ENCODE peak calls at places on chromosomes 4 and X, in four cellular contexts. J, P, T and Y are unnamed samples.

GRCh38 chrX:107710617-107711391 is 64.8 kb downstream of the TSC22D3 start:
- DNase-seq in J (peak; percentile 60), P (peak; percentile 93), T (peak; percentile 88), Y (no peak)

GRCh38 chrX:57752866-57753265 is 72.8 kb upstream of the NLRP2B start:
- DNase-seq in J (no peak), P (no peak), T (no peak), Y (no peak)

GRCh38 chr4:36771411-36772153 is 473.0 kb upstream of the NWD2 start:
- DNase-seq in J (no peak), P (no peak), T (no peak), Y (no peak)

GRCh38 chrX:148774276-148774675 is 273.9 kb downstream of the AFF2 start:
- DNase-seq in J (no peak), P (no peak), T (no peak), Y (no peak)

GRCh38 chrX:116198810-116199209 is 28.3 kb downstream of the AGTR2 start:
- DNase-seq in J (no peak), P (no peak), T (no peak), Y (no peak)

GRCh38 chr4:87543835-87544461 is 14.8 kb upstream of the SPARCL1 start:
- DNase-seq in J (peak; percentile 48), P (peak; percentile 58), T (peak; percentile 49), Y (no peak)

GRCh38 chr4:152454398-152455011 is 81.4 kb downstream of the FBXW7 start:
- DNase-seq in J (no peak), P (peak; percentile 19), T (peak; percentile 24), Y (no peak)

GRCh38 chr4:27210874-27211428 is 350.3 kb downstream of the STIM2 start:
- DNase-seq in J (no peak), P (no peak), T (no peak), Y (no peak)

GRCh38 chrX:1134976-1135375 is 77.5 kb downstream of the CRLF2 start:
- DNase-seq in J (no peak), P (no peak), T (no peak), Y (no peak)

GRCh38 chr4:97235516-97235915 is 907.8 kb downstream of the STPG2 start:
- DNase-seq in J (no peak), P (no peak), T (no peak), Y (no peak)

GRCh38 chrX:148043456-148043855 is 62.3 kb downstream of the FMR1NB start:
- DNase-seq in J (no peak), P (peak; percentile 56), T (peak; percentile 60), Y (no peak)

GRCh38 chrX:11257711-11258110 is 35.5 kb upstream of the AMELX start:
- DNase-seq in J (no peak), P (no peak), T (no peak), Y (no peak)

GRCh38 chr4:88138561-88138960 is 19.9 kb downstream of the ABCG2 start:
- DNase-seq in J (no peak), P (peak; percentile 83), T (peak; percentile 52), Y (no peak)

GRCh38 chr4:106365613-106366012 is 3.0 kb downstream of the GIMD1 start:
- DNase-seq in J (no peak), P (peak; percentile 96), T (peak; percentile 82), Y (no peak)

GRCh38 chr4:126395661-126396060 is 1080.9 kb downstream of the FAT4 start:
- DNase-seq in J (no peak), P (peak; percentile 45), T (peak; percentile 55), Y (no peak)

GRCh38 chr4:87251104-87251503 is 30.7 kb upstream of the KLHL8 start:
- DNase-seq in J (peak; percentile 24), P (peak; percentile 14), T (no peak), Y (no peak)

GRCh38 chrX:113384628-113385027 is 544.0 kb upstream of the AMOT start:
- DNase-seq in J (peak; percentile 20), P (peak; percentile 90), T (peak; percentile 35), Y (peak; percentile 3)

GRCh38 chr4:15717647-15718416 is 15.0 kb downstream of the BST1 start:
- DNase-seq in J (no peak), P (no peak), T (no peak), Y (no peak)

GRCh38 chrX:5650904-5651303 is 577.8 kb downstream of the NLGN4X start:
- DNase-seq in J (no peak), P (no peak), T (no peak), Y (no peak)

GRCh38 chrX:153763989-153764755 is at the start of gene PLXNB3:
- DNase-seq in J (peak; percentile 62), P (peak; percentile 55), T (peak; percentile 76), Y (peak; percentile 33)

GRCh38 chr4:122152699-122153328 is 683 bp downstream of the BLTP1 start:
- DNase-seq in J (peak; percentile 13), P (peak; percentile 36), T (peak; percentile 32), Y (no peak)

GRCh38 chr4:81724925-81725329 is 253.2 kb upstream of the RASGEF1B start:
- DNase-seq in J (peak; percentile 44), P (no peak), T (peak; percentile 57), Y (no peak)

GRCh38 chr4:8435656-8436121 is 4.8 kb downstream of the ACOX3 start:
- DNase-seq in J (no peak), P (no peak), T (peak; percentile 32), Y (no peak)
- H3K4me3 ChIP-seq in J (peak overlapping the region; percentile 38), P (peak overlapping the region; percentile 32), T (peak overlapping the region; percentile 35), Y (peak overlapping the region; percentile 17)

DNA sequence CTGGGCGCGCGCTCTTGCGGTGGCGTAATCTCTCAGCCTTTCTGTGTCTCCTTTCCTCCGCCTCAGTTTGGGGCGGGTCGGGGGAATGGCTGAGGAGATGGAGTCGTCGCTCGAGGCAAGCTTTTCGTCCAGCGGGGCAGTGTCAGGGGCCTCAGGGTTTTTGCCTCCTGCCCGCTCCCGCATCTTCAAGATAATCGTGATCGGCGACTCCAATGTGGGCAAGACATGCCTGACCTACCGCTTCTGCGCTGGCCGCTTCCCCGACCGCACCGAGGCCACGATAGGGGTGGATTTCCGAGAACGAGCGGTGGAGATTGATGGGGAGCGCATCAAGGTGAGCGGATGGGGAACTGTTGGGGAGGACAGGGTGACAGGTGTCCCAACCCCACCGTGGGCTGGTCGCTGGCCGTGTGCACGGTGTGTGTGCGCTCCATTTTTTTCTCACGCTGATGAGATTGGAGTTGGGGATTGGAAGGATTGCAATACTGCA is at the start of gene RAB33B:
- DNase-seq in J (no peak), P (peak; percentile 89), T (no peak), Y (peak; percentile 60)
- H3K4me1 ChIP-seq in J (peaks cover 35% of the 10 kb centered on the region), P (peaks cover 10% of the 10 kb centered on the region), T (peaks cover 17% of the 10 kb centered on the region), Y (peaks cover 37% of the 10 kb centered on the region)

DNA sequence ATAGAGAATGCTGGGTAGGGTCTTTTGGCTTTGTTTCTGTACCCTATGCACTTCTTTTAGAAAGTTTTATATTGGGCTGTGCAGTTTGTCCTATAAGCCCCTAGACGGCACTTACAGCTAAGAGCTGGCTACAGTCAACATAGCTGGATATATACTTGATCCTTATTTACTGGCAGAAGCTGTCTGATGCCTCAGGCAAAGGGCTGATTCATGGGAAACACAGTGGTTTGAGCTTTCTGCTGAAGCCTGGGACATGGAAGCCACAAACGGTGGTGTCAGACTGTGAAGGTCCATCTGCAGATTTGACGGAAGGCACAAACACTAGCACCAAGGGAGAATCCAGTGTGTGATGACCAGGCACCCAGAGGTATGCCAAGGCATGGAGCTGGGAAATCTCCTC is 608.4 kb downstream of the ANKRD50 start:
- DNase-seq in J (no peak), P (no peak), T (peak; percentile 48), Y (no peak)
- H3K27ac ChIP-seq in J (no peak overlapping the region), P (no peak overlapping the region), T (no peak overlapping the region), Y (no peak overlapping the region)

GRCh38 chr4:187602339-187603092 is 393.1 kb upstream of the ZFP42 start:
- DNase-seq in J (no peak), P (peak; percentile 89), T (peak; percentile 12), Y (no peak)
- H3K4me3 ChIP-seq in J (no peak overlapping the region), P (peak overlapping the region; percentile 9), T (no peak overlapping the region), Y (peak overlapping the region; percentile 56)

GRCh38 chr4:140096483-140096861 is 57.5 kb downstream of the MAML3 start:
- DNase-seq in J (no peak), P (no peak), T (no peak), Y (no peak)

GRCh38 chr4:140096921-140097320 is 57.1 kb downstream of the MAML3 start:
- DNase-seq in J (no peak), P (no peak), T (no peak), Y (no peak)

GRCh38 chr4:140098481-140099132 is 55.4 kb downstream of the MAML3 start:
- DNase-seq in J (peak; percentile 38), P (peak; percentile 87), T (peak; percentile 85), Y (no peak)

GRCh38 chr4:140095694-140096482 is 58.1 kb downstream of the MAML3 start:
- DNase-seq in J (peak; percentile 72), P (peak; percentile 100), T (peak; percentile 80), Y (no peak)

DNA sequence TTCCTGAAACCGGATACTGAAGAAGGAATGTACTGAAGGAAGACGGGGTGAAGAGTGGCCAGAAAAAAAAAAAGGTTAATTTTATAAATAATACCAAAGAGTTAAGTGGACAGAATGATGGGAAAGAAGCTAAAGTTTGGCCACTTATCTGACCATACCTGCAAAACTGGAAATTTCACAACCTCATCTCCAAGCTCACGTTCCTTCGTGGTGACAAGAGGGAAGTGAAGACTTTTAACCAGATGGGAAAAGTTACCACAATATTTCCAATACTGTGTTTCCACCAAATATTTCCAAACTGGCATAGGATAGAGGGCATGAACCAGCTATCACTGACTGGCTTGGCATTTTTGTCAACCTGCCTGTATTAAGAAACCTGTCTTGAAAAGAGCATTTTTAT is 56.4 kb downstream of the MAML3 start:
- DNase-seq in J (no peak), P (no peak), T (peak; percentile 25), Y (no peak)
- H3K4me1 ChIP-seq in J (peaks cover 61% of the 10 kb centered on the region), P (peaks cover 32% of the 10 kb centered on the region), T (peaks cover 69% of the 10 kb centered on the region), Y (peaks cover 67% of the 10 kb centered on the region)

GRCh38 chr4:2868840-2869487 is 25.3 kb downstream of the ADD1 start:
- DNase-seq in J (no peak), P (no peak), T (no peak), Y (no peak)
- H3K27ac ChIP-seq in J (peak overlapping the region; percentile 62), P (peak overlapping the region; percentile 48), T (no peak overlapping the region), Y (no peak overlapping the region)

GRCh38 chr4:47499705-47500104 is 14.6 kb downstream of the ATP10D start:
- DNase-seq in J (no peak), P (no peak), T (no peak), Y (no peak)
- H3K4me3 ChIP-seq in J (no peak overlapping the region), P (no peak overlapping the region), T (no peak overlapping the region), Y (peak overlapping the region; percentile 25)

GRCh38 chr4:143391261-143391660 is 54.6 kb downstream of the GAB1 start:
- DNase-seq in J (no peak), P (no peak), T (no peak), Y (no peak)

GRCh38 chr4:143391895-143392294 is 55.2 kb downstream of the GAB1 start:
- DNase-seq in J (no peak), P (peak; percentile 72), T (no peak), Y (no peak)

GRCh38 chr4:143390764-143391163 is 54.1 kb downstream of the GAB1 start:
- DNase-seq in J (no peak), P (no peak), T (peak; percentile 17), Y (no peak)

GRCh38 chr4:143386812-143387211 is 50.1 kb downstream of the GAB1 start:
- DNase-seq in J (no peak), P (peak; percentile 34), T (no peak), Y (no peak)

DNA sequence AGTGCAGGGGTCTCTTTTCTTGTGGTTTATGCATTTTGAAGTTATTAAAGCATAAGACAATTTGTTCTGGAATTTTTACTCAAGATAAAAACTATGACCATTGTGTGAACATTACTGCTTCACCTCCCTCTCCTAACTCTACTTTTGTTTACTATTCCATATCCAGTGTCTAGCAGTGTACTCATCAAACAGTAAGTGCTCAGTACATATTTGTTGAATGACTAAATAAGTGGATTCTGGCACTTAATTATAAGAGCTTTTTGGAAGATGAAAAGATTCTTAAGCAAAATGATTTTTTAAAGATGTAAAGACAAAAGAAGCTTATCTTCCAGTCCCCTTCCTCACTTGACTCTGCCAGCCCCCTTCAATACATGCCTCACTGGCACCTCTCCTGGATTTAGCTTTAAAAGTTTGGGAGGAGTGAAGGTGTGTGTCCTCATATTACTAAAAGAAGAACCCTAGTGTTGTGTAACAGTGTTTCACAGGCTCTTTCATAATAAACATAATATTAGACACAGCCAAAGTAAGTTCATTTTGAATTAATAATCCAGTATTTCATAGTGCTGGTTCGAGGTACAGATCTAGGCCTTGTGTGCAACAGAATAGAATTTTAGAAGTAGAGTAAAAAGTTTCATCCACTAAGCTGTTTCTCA is 53.0 kb downstream of the GAB1 start:
- DNase-seq in J (no peak), P (peak; percentile 57), T (peak; percentile 44), Y (no peak)
- H3K4me1 ChIP-seq in J (peaks cover 71% of the 10 kb centered on the region), P (peaks cover 33% of the 10 kb centered on the region), T (peaks cover 19% of the 10 kb centered on the region), Y (peaks cover 62% of the 10 kb centered on the region)